ENCODE peak calls at places on chromosomes 2 and 18, in four cellular contexts. One of them, this sample, is unnamed.

GRCh38 chr2:98912221-98912851 is 23.7 kb downstream of the CRACDL start:
- DNase-seq in HepG2: no peak
- DNase-seq in K562: no peak
- DNase-seq in GM12878: no peak
- DNase-seq in this sample: no peak

GRCh38 chr2:25651066-25651465 is 22.3 kb downstream of the DTNB start:
- DNase-seq in GM12878: no peak
- DNase-seq in K562: no peak
- DNase-seq in HepG2: no peak
- DNase-seq in this sample: no peak

GRCh38 chr2:157327621-157328102 is 2.0 kb upstream of the ERMN start:
- DNase-seq in HepG2: peak; percentile 44
- DNase-seq in K562: peak; percentile 90
- DNase-seq in GM12878: peak; percentile 68
- DNase-seq in this sample: peak; percentile 85

GRCh38 chr2:70511986-70512729 is 41.5 kb downstream of the TGFA start:
- DNase-seq in K562: no peak
- DNase-seq in GM12878: no peak
- DNase-seq in HepG2: no peak
- DNase-seq in this sample: no peak

GRCh38 chr2:29747786-29748470 is 173.5 kb downstream of the ALK start:
- DNase-seq in GM12878: no peak
- DNase-seq in K562: no peak
- DNase-seq in HepG2: peak; percentile 7
- DNase-seq in this sample: no peak

GRCh38 chr18:48408727-48409590 is at the start of gene ZBTB7C:
- DNase-seq in K562: peak; percentile 46
- DNase-seq in GM12878: no peak
- DNase-seq in HepG2: no peak
- DNase-seq in this sample: peak; percentile 49

GRCh38 chr2:142008135-142008744 is 122.6 kb downstream of the LRP1B start:
- DNase-seq in GM12878: no peak
- DNase-seq in HepG2: no peak
- DNase-seq in K562: no peak
- DNase-seq in this sample: no peak

GRCh38 chr2:176680916-176681315 is 411.7 kb downstream of the MTX2 start:
- DNase-seq in K562: no peak
- DNase-seq in HepG2: no peak
- DNase-seq in GM12878: no peak
- DNase-seq in this sample: no peak

GRCh38 chr2:28164280-28164801 is 228.3 kb upstream of the FOSL2 start:
- DNase-seq in K562: no peak
- DNase-seq in HepG2: no peak
- DNase-seq in GM12878: no peak
- DNase-seq in this sample: no peak

GRCh38 chr2:143732076-143732475 is 602.9 kb downstream of the ARHGAP15 start:
- DNase-seq in HepG2: no peak
- DNase-seq in K562: no peak
- DNase-seq in GM12878: no peak
- DNase-seq in this sample: no peak

GRCh38 chr18:23071285-23071684 is 64.0 kb upstream of the CABLES1 start:
- DNase-seq in GM12878: peak; percentile 79
- DNase-seq in K562: no peak
- DNase-seq in HepG2: no peak
- DNase-seq in this sample: no peak

GRCh38 chr18:2588666-2589344 is 17.4 kb downstream of the NDC80 start:
- DNase-seq in HepG2: no peak
- DNase-seq in GM12878: no peak
- DNase-seq in K562: no peak
- DNase-seq in this sample: no peak

GRCh38 chr2:173874003-173874898 is 90.9 kb downstream of the SP3 start:
- DNase-seq in HepG2: no peak
- DNase-seq in K562: peak; percentile 20
- DNase-seq in GM12878: no peak
- DNase-seq in this sample: no peak

GRCh38 chr2:172335731-172336130 is 91.7 kb upstream of the ITGA6 start:
- DNase-seq in K562: no peak
- DNase-seq in GM12878: no peak
- DNase-seq in HepG2: no peak
- DNase-seq in this sample: no peak

GRCh38 chr18:59961086-59961485 is 61.3 kb downstream of the PMAIP1 start:
- DNase-seq in K562: no peak
- DNase-seq in GM12878: no peak
- DNase-seq in HepG2: no peak
- DNase-seq in this sample: no peak

GRCh38 chr2:73264332-73264606 is 20.0 kb downstream of the FBXO41 start:
- DNase-seq in GM12878: no peak
- DNase-seq in HepG2: no peak
- DNase-seq in K562: no peak
- DNase-seq in this sample: no peak

GRCh38 chr2:75792146-75792545 is 81.4 kb upstream of the GCFC2 start:
- DNase-seq in K562: no peak
- DNase-seq in HepG2: no peak
- DNase-seq in GM12878: no peak
- DNase-seq in this sample: no peak

GRCh38 chr2:75790790-75791467 is 80.2 kb upstream of the GCFC2 start:
- DNase-seq in K562: no peak
- DNase-seq in HepG2: no peak
- DNase-seq in GM12878: no peak
- DNase-seq in this sample: no peak

GRCh38 chr2:75788154-75788553 is 77.4 kb upstream of the GCFC2 start:
- DNase-seq in HepG2: no peak
- DNase-seq in GM12878: no peak
- DNase-seq in K562: no peak
- DNase-seq in this sample: no peak

GRCh38 chr2:75788925-75789324 is 78.2 kb upstream of the GCFC2 start:
- DNase-seq in HepG2: no peak
- DNase-seq in K562: no peak
- DNase-seq in GM12878: no peak
- DNase-seq in this sample: no peak

GRCh38 chr2:75790121-75790520 is 79.4 kb upstream of the GCFC2 start:
- DNase-seq in K562: no peak
- DNase-seq in HepG2: no peak
- DNase-seq in GM12878: no peak
- DNase-seq in this sample: no peak
- TF ChIP-seq BHLHE40 in K562: no peak
- TF ChIP-seq BHLHE40 in HepG2: no peak
- TF ChIP-seq BHLHE40 in GM12878: no peak
- TF ChIP-seq BHLHE40 in this sample: no peak

GRCh38 chr18:8785855-8786765 is 80.8 kb downstream of the MTCL1 start:
- DNase-seq in HepG2: no peak
- DNase-seq in GM12878: no peak
- DNase-seq in K562: no peak
- DNase-seq in this sample: no peak

GRCh38 chr18:8785261-8785660 is 79.9 kb downstream of the MTCL1 start:
- DNase-seq in GM12878: no peak
- DNase-seq in K562: no peak
- DNase-seq in HepG2: no peak
- DNase-seq in this sample: no peak

GRCh38 chr18:8786766-8787670 is 81.7 kb downstream of the MTCL1 start:
- DNase-seq in GM12878: no peak
- DNase-seq in HepG2: no peak
- DNase-seq in K562: no peak
- DNase-seq in this sample: no peak

GRCh38 chr18:8788503-8789429 is 83.4 kb downstream of the MTCL1 start:
- DNase-seq in GM12878: no peak
- DNase-seq in K562: no peak
- DNase-seq in HepG2: no peak
- DNase-seq in this sample: no peak

DNA sequence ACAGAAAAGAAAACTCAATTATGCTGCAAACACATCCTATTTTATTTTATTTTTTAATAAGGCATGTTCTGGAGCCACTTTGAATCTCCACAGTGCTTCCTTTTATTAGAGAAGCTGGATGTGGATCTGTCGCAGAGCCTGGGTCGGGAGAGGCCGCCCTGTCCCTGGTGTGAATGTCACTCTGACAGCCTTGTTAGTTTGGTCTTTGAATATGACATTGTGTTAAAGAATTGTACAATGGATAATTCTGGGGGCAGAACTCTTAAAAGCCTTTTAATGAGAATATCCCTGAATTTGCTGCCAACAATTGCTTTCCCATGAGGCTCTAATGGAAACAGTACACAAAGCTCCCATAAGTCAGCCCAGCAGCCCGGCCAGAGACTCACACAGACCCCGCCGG is 82.4 kb downstream of the MTCL1 start:
- DNase-seq in K562: no peak
- DNase-seq in GM12878: no peak
- DNase-seq in HepG2: no peak
- DNase-seq in this sample: no peak
- TF ChIP-seq FOXM1 in K562: no peak
- TF ChIP-seq FOXM1 in GM12878: no peak
- TF ChIP-seq FOXM1 in HepG2: no peak
- TF ChIP-seq FOXM1 in this sample: no peak

GRCh38 chr18:27223570-27224340 is 38.6 kb upstream of the CHST9 start:
- DNase-seq in GM12878: no peak
- DNase-seq in K562: no peak
- DNase-seq in HepG2: no peak
- DNase-seq in this sample: no peak

GRCh38 chr18:27227721-27228120 is 42.6 kb upstream of the CHST9 start:
- DNase-seq in GM12878: no peak
- DNase-seq in HepG2: no peak
- DNase-seq in K562: no peak
- DNase-seq in this sample: no peak

GRCh38 chr18:27225947-27226481 is 40.9 kb upstream of the CHST9 start:
- DNase-seq in K562: no peak
- DNase-seq in GM12878: no peak
- DNase-seq in HepG2: no peak
- DNase-seq in this sample: no peak

DNA sequence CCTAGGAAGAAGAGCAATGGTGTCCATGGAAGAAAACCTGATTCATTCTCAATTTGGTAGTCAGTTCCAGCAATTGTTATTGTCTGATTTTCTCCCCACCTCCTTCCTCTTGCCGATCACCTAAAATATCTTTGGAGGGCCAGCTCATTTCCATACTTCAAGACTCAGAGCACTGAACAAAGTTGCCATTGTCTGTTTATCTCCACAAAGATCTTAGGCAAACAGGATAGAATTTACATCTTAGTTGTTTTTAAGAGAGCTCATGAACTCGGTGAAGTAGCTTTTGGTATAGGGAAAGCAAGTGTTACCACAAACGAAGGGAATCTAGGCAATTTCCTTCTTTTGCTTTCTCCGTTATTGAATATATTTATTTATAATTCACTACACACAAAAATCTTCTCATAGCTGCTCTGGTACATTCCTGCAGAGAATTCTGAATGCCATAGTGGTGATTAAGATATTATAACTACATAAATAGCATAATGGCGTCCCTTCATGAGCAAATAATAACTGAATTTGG is 41.5 kb upstream of the CHST9 start:
- DNase-seq in GM12878: no peak
- DNase-seq in K562: no peak
- DNase-seq in HepG2: no peak
- DNase-seq in this sample: no peak
- TF ChIP-seq BHLHE40 in GM12878: no peak
- TF ChIP-seq BHLHE40 in K562: no peak
- TF ChIP-seq BHLHE40 in HepG2: no peak
- TF ChIP-seq BHLHE40 in this sample: no peak

GRCh38 chr2:14079576-14079975 is 552.9 kb upstream of the LRATD1 start:
- DNase-seq in HepG2: no peak
- DNase-seq in K562: no peak
- DNase-seq in GM12878: no peak
- DNase-seq in this sample: no peak
- TF ChIP-seq FOXM1 in HepG2: no peak
- TF ChIP-seq FOXM1 in K562: no peak
- TF ChIP-seq FOXM1 in GM12878: no peak
- TF ChIP-seq FOXM1 in this sample: no peak